ENCODE peak calls at places on chromosomes 4 and X, in seven cellular contexts. D is cardiac muscle cell, Z is uterus, R is heart right ventricle, P is astrocyte, W is hepatocyte, A is tibial artery. F is an unnamed sample. For H3K4me1, the result is how much of the 10 kb centered on the place peaks cover.

GRCh38 chr4:30536231-30536630 is 183.9 kb upstream of the PCDH7 start:
- DNase-seq in Z (no peak), P (peak), W (no peak), D (peak), R (no peak), A (no peak), F (no peak)

GRCh38 chrX:68109162-68109561 is 324.1 kb downstream of the OPHN1 start:
- DNase-seq in R (no peak), D (no peak), Z (no peak), W (no peak), A (no peak), P (no peak), F (no peak)

GRCh38 chrX:105323951-105324350 is 103.5 kb upstream of the TEX13A start:
- DNase-seq in P (peak), A (no peak), W (no peak), D (peak), Z (no peak), R (no peak), F (no peak)

GRCh38 chr4:186299291-186299690 is 33.3 kb downstream of the F11 start:
- DNase-seq in P (no peak), R (no peak), D (no peak), A (no peak), W (no peak), Z (no peak), F (no peak)

GRCh38 chrX:480861-481417 is 94.2 kb upstream of the PPP2R3B start:
- DNase-seq in A (no peak), R (no peak), P (no peak), D (no peak), Z (no peak), W (no peak), F (no peak)

GRCh38 chr4:4269856-4270255 is 20.1 kb downstream of the LYAR start:
- DNase-seq in A (no peak), W (no peak), R (no peak), P (peak), D (peak), Z (no peak), F (no peak)

GRCh38 chrX:23554304-23554703 is 113.0 kb upstream of the PRDX4 start:
- DNase-seq in D (peak), W (peak), R (no peak), P (peak), A (no peak), Z (no peak), F (peak)

GRCh38 chr4:25779021-25779420 is 83.8 kb downstream of the SEL1L3 start:
- DNase-seq in W (no peak), R (no peak), A (no peak), Z (no peak), D (no peak), P (peak), F (no peak)

GRCh38 chrX:150253946-150254615 is 109.0 kb upstream of the MAMLD1 start:
- DNase-seq in Z (no peak), W (no peak), R (no peak), D (peak), P (no peak), A (no peak), F (no peak)

GRCh38 chr4:85274955-85275354 is 200.0 kb upstream of the ARHGAP24 start:
- DNase-seq in A (no peak), W (no peak), P (no peak), Z (no peak), R (no peak), D (no peak), F (no peak)

GRCh38 chr4:156596026-156596425 is 375.6 kb downstream of the PDGFC start:
- DNase-seq in W (no peak), D (peak), A (no peak), P (peak), R (no peak), Z (no peak), F (no peak)

GRCh38 chr4:70722199-70722791 is 531 bp downstream of the RUFY3 start:
- DNase-seq in D (peak), R (no peak), P (peak), W (no peak), A (no peak), Z (peak), F (no peak)

GRCh38 chr4:105572296-105572695 is 19.9 kb downstream of the ARHGEF38 start:
- DNase-seq in R (no peak), P (no peak), D (no peak), Z (no peak), A (no peak), W (no peak), F (no peak)

GRCh38 chr4:161419822-161420221 is 744.0 kb downstream of the FSTL5 start:
- DNase-seq in W (peak), A (no peak), Z (no peak), R (no peak), D (no peak), P (no peak), F (peak)

GRCh38 chr4:165516281-165516833 is 137.5 kb downstream of the CPE start:
- DNase-seq in Z (no peak), D (no peak), W (no peak), A (no peak), R (no peak), P (no peak), F (no peak)

GRCh38 chr4:53551963-53552362 is 39.3 kb downstream of the LNX1 start:
- DNase-seq in W (no peak), R (no peak), P (no peak), Z (no peak), A (no peak), D (peak), F (no peak)

GRCh38 chrX:132101799-132102198 is 26.0 kb downstream of the FRMD7 start:
- DNase-seq in Z (no peak), A (no peak), W (no peak), R (no peak), P (no peak), D (no peak), F (no peak)

GRCh38 chr4:57342406-57342805 is 232.2 kb upstream of the IGFBP7 start:
- DNase-seq in D (peak), P (peak), Z (no peak), R (no peak), A (no peak), W (no peak), F (no peak)

GRCh38 chr4:48409203-48409602 is 67.9 kb downstream of the SLAIN2 start:
- DNase-seq in A (no peak), Z (no peak), W (no peak), R (no peak), P (peak), D (no peak), F (no peak)

GRCh38 chr4:179325181-179325580 is 1882.9 kb upstream of the AGA start:
- DNase-seq in A (no peak), Z (no peak), R (no peak), W (no peak), D (no peak), P (peak), F (no peak)

GRCh38 chr4:26839534-26839951 is 21.1 kb upstream of the STIM2 start:
- DNase-seq in P (peak), R (peak), W (no peak), D (peak), A (no peak), Z (no peak), F (no peak)

GRCh38 chrX:154056739-154057367 is 37.2 kb upstream of the IRAK1 start:
- DNase-seq in D (no peak), P (no peak), A (no peak), Z (no peak), W (peak), R (no peak), F (peak)

GRCh38 chr4:98314791-98315565 is 53.8 kb downstream of the RAP1GDS1 start:
- DNase-seq in W (no peak), P (peak), Z (no peak), A (no peak), R (no peak), D (no peak), F (no peak)

GRCh38 chrX:71251456-71251973 is 2.4 kb downstream of the ZMYM3 start:
- DNase-seq in A (no peak), P (no peak), R (no peak), Z (no peak), D (no peak), W (no peak), F (no peak)

GRCh38 chrX:38649674-38650647 is 88.6 kb downstream of the TSPAN7 start:
- DNase-seq in A (no peak), D (no peak), W (no peak), Z (no peak), P (no peak), R (no peak), F (no peak)

GRCh38 chr4:69196209-69196965 is 18.2 kb downstream of the UGT2B11 start:
- DNase-seq in A (no peak), D (no peak), Z (no peak), P (no peak), R (no peak), W (no peak), F (no peak)

GRCh38 chr4:135256111-135256510 is 1054.5 kb upstream of the PABPC4L start:
- DNase-seq in Z (no peak), D (no peak), R (no peak), P (peak), W (no peak), A (no peak), F (no peak)

GRCh38 chrX:40571600-40571999 is 9.2 kb upstream of the ATP6AP2 start:
- DNase-seq in P (no peak), A (no peak), Z (no peak), D (no peak), W (no peak), R (no peak), F (no peak)

GRCh38 chr4:187603093-187603395 is 392.5 kb upstream of the ZFP42 start:
- DNase-seq in A (no peak), R (no peak), P (peak), D (peak), W (no peak), Z (no peak), F (no peak)

GRCh38 chrX:154468217-154468616 is 10.1 kb downstream of the PLXNA3 start:
- DNase-seq in D (no peak), Z (no peak), R (no peak), W (no peak), A (no peak), P (no peak), F (no peak)

GRCh38 chr4:40403079-40403478 is 67.9 kb downstream of the CHRNA9 start:
- DNase-seq in W (peak), P (no peak), R (no peak), A (no peak), Z (no peak), D (peak), F (peak)

GRCh38 chrX:16671005-16671404 is 21.0 kb downstream of the S100G start:
- DNase-seq in D (peak), R (no peak), Z (no peak), W (peak), A (no peak), P (peak), F (no peak)

GRCh38 chr4:75514949-75515612 is 808 bp downstream of the THAP6 start:
- DNase-seq in W (no peak), D (no peak), P (no peak), R (no peak), A (no peak), Z (no peak), F (no peak)

GRCh38 chrX:39050427-39050826 is 249.2 kb downstream of the MID1IP1 start:
- DNase-seq in W (no peak), P (no peak), Z (no peak), A (no peak), R (no peak), D (no peak), F (no peak)

GRCh38 chr4:182143086-182143821 is 99.9 kb upstream of the TENM3 start:
- DNase-seq in Z (peak), W (peak), D (peak), A (no peak), R (no peak), P (peak), F (peak)

GRCh38 chr4:173014836-173015235 is 153.8 kb upstream of the GALNT7 start:
- DNase-seq in P (no peak), W (no peak), R (no peak), A (no peak), D (no peak), Z (no peak), F (no peak)

GRCh38 chr4:173017802-173018201 is 150.8 kb upstream of the GALNT7 start:
- DNase-seq in D (no peak), A (no peak), Z (no peak), R (no peak), W (no peak), P (no peak), F (no peak)

GRCh38 chr4:173012608-173013007 is 156.0 kb upstream of the GALNT7 start:
- DNase-seq in A (no peak), D (no peak), P (no peak), Z (no peak), W (no peak), R (no peak), F (no peak)

GRCh38 chr4:173013232-173013932 is 155.2 kb upstream of the GALNT7 start:
- DNase-seq in D (peak), Z (no peak), P (no peak), W (peak), A (no peak), R (peak), F (peak)

DNA sequence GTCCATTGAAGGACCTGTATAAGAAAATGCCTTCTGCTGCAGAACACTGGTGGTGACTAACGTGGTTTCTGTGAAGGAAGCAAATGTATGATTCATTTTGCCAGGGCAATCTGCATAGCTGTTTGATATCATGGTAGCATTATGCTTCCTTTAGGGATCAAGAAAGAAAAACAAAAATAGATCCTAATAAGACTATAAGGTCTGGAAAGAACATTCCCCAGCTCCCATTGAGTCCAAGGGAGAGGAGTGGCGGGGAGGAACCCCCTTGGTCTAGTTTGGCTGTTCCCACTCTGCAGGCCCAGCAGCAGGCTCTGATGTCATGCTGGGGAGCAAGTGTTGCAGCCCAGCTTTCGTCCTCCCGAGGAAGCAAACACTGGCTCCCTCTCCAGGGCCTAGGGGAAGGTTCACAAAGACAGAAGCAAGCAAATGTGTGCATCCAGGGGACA is 154.5 kb upstream of the GALNT7 start:
- DNase-seq in R (peak), Z (no peak), D (peak), W (peak), P (peak), A (no peak), F (no peak)
- TF ChIP-seq CTCF in R (peak), Z (peak), D (peak), W (no peak), P (peak), A (no peak), F (no peak)

GRCh38 chrX:22541926-22542325 is 269.2 kb downstream of the CBLL2 start:
- DNase-seq in A (no peak), Z (no peak), W (no peak), P (peak), D (no peak), R (no peak), F (no peak)
- H3K4me1 ChIP-seq in A (under half), Z (under half), W (under half), P (under half), D (under half), R (under half), F (under half)

GRCh38 chr4:110633358-110634319 is 10.8 kb upstream of the PITX2 start:
- DNase-seq in P (no peak), R (no peak), A (no peak), Z (no peak), D (no peak), W (no peak), F (no peak)

GRCh38 chr4:110630621-110631402 is 7.9 kb upstream of the PITX2 start:
- DNase-seq in A (no peak), D (no peak), W (no peak), Z (no peak), R (no peak), P (no peak), F (no peak)

GRCh38 chr4:110634320-110635154 is 11.7 kb upstream of the PITX2 start:
- DNase-seq in R (no peak), W (no peak), A (no peak), Z (no peak), D (no peak), P (no peak), F (no peak)

GRCh38 chr4:110631582-110632505 is 9.0 kb upstream of the PITX2 start:
- DNase-seq in D (peak), A (no peak), W (peak), R (peak), Z (peak), P (peak), F (no peak)

GRCh38 chr4:110632506-110633357 is 9.9 kb upstream of the PITX2 start:
- DNase-seq in P (no peak), D (no peak), Z (no peak), A (no peak), W (no peak), R (no peak), F (no peak)
- H3K4me3 ChIP-seq in P (peak), D (peak), Z (no peak), A (peak), W (peak), R (peak), F (no peak)

GRCh38 chr4:94290245-94290644 is 52.4 kb downstream of the HPGDS start:
- DNase-seq in A (no peak), Z (no peak), R (no peak), W (no peak), D (no peak), P (no peak), F (no peak)
- TF ChIP-seq CTCF in A (no peak), Z (no peak), R (no peak), W (no peak), D (no peak), P (no peak), F (no peak)

GRCh38 chr4:6273661-6273990 is 4.0 kb downstream of the WFS1 start:
- DNase-seq in W (no peak), Z (no peak), R (no peak), P (no peak), A (no peak), D (no peak), F (no peak)
- H3K4me1 ChIP-seq in W (under half), Z (under half), R (half or more), P (under half), A (half or more), D (under half), F (under half)

GRCh38 chrX:101550825-101551767 is 749 bp downstream of the ARMCX1 start:
- DNase-seq in R (peak), D (peak), P (peak), Z (peak), A (peak), W (peak), F (no peak)
- H3K4me3 ChIP-seq in R (peak), D (peak), P (peak), Z (peak), A (peak), W (peak), F (no peak)

GRCh38 chr4:16278178-16278577 is 51.9 kb upstream of the TAPT1 start:
- DNase-seq in W (no peak), A (no peak), Z (no peak), R (no peak), D (no peak), P (no peak), F (no peak)
- TF ChIP-seq CTCF in W (no peak), A (no peak), Z (no peak), R (no peak), D (peak), P (no peak), F (no peak)

DNA sequence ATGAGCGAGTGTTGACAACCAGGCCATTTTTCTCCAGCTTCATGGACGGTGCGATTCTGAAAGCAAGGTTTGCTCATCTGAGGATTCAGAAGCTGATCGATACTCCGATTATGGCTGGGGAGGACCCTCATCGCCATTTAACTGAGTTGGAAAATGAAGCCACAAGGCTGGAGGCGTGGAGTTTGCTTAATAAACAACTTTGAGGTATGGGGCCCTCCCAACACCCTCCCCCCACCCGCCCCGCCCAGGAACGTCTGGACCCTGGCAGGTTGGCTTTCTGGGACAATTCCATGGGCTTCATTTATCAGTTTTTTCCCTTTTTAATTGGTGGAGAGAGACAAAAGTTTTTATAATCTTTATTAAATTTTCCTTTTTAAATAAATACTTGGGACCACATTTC is 52.5 kb downstream of the C4orf51 start:
- DNase-seq in P (no peak), A (no peak), W (no peak), Z (no peak), D (no peak), R (no peak), F (no peak)
- H3K4me1 ChIP-seq in P (under half), A (half or more), W (under half), Z (under half), D (under half), R (half or more), F (under half)

GRCh38 chr4:147482281-147482680 is 1.4 kb downstream of the EDNRA start:
- DNase-seq in R (no peak), W (no peak), P (peak), Z (no peak), A (no peak), D (no peak), F (no peak)
- H3K4me3 ChIP-seq in R (no peak), W (peak), P (peak), Z (peak), A (peak), D (peak), F (no peak)

DNA sequence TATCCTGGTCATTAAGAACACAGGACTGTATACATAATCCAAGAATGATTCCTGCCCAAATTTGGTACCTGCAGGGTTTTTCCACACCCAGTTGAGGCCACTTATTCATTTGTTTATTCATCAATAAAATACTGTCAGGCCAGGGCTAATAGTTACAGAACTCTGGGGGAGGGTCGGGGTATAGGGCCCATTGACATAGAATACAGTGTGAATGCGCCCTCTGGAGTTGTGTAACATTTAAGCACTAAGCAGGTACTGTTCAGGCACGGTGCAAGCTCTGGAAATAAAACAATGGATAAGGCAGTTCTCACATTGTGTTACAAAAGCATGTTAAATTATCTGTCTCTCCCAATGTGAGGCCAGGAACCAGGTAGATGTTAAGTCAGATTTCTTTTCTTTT is 30.8 kb upstream of the LRBA start:
- DNase-seq in D (no peak), R (no peak), P (no peak), W (peak), A (no peak), Z (no peak), F (peak)
- TF ChIP-seq CTCF in D (no peak), R (no peak), P (no peak), W (peak), A (no peak), Z (no peak), F (no peak)

F was measured in Caco-2.